ENCODE peak calls at places on chromosomes 5 and 9, in four cellular contexts. V is adipocyte, L is A172, D is COLO829. X is an unnamed sample.
A peak's percentile ranks its signal among the peaks of the same experiment; 100 is the strongest.

GRCh38 chr5:32290922-32291321 is 21.8 kb downstream of the MTMR12 start:
- DNase-seq in L (no peak), D (no peak), V (no peak), X (no peak)

GRCh38 chr9:32395483-32396216 is 11.2 kb downstream of the ACO1 start:
- DNase-seq in V (peak; percentile 92), D (no peak), L (peak; percentile 79), X (no peak)

GRCh38 chr9:77464591-77465125 is 183.5 kb downstream of the GNA14 start:
- DNase-seq in V (no peak), D (no peak), L (no peak), X (no peak)

GRCh38 chr9:37801287-37801850 is 772 bp downstream of the DCAF10 start:
- DNase-seq in V (peak; percentile 75), L (no peak), D (no peak), X (peak; percentile 2)

GRCh38 chr9:115035872-115036612 is 81.9 kb downstream of the TNC start:
- DNase-seq in V (peak; percentile 78), D (no peak), L (no peak), X (no peak)

GRCh38 chr9:121709798-121710197 is 58.4 kb downstream of the DAB2IP start:
- DNase-seq in V (no peak), L (no peak), D (no peak), X (no peak)

GRCh38 chr9:78300209-78300608 is 3.3 kb downstream of the PSAT1 start:
- DNase-seq in D (no peak), L (no peak), V (no peak), X (no peak)

GRCh38 chr9:133599470-133600173 is 9.6 kb downstream of the FAM163B start:
- DNase-seq in L (no peak), V (no peak), D (no peak), X (no peak)

GRCh38 chr5:94524841-94525697 is 93.3 kb downstream of the KIAA0825 start:
- DNase-seq in V (peak; percentile 70), D (no peak), L (peak; percentile 32), X (peak; percentile 57)

GRCh38 chr5:75526065-75526464 is 14.4 kb downstream of the POLK start:
- DNase-seq in L (no peak), V (no peak), D (no peak), X (no peak)

GRCh38 chr9:120928720-120929389 is 2.3 kb upstream of the TRAF1 start:
- DNase-seq in L (no peak), V (peak; percentile 63), D (no peak), X (no peak)

GRCh38 chr9:36576866-36577265 is 4.2 kb downstream of the MELK start:
- DNase-seq in V (no peak), D (no peak), L (no peak), X (no peak)

X was measured in SK-MEL-5.